ENCODE peak calls at places on chromosomes 4 and X, in five cellular contexts. X is fibroblast of mammary gland, L is epithelial cell of proximal tubule, O is HL-60, G is GM06990. N is an unnamed sample.

GRCh38 chr4:150464523-150464922 is 117.4 kb upstream of the MAB21L2 start:
- DNase-seq in G (no peak), O (no peak), L (no peak), X (no peak), N (no peak)

GRCh38 chrX:68659385-68659784 is 11.9 kb downstream of the STARD8 start:
- DNase-seq in O (no peak), G (no peak), L (no peak), X (no peak), N (no peak)

GRCh38 chrX:125507119-125507518 is 187.4 kb downstream of the TEX13C start:
- DNase-seq in G (no peak), X (peak; percentile 19), O (no peak), L (peak; percentile 6), N (no peak)

GRCh38 chr4:151766691-151767090 is 5.9 kb upstream of the GATB start:
- DNase-seq in G (no peak), L (no peak), X (no peak), O (no peak), N (no peak)

GRCh38 chr4:89161841-89162240 is 50.5 kb downstream of the TIGD2 start:
- DNase-seq in L (no peak), O (no peak), X (peak; percentile 73), G (no peak), N (peak; percentile 50)

GRCh38 chrX:9855536-9856320 is 69.5 kb downstream of the SHROOM2 start:
- DNase-seq in G (no peak), L (no peak), X (no peak), O (no peak), N (no peak)

GRCh38 chr4:23921993-23922392 is 32.1 kb upstream of the PPARGC1A start:
- DNase-seq in O (no peak), X (no peak), L (no peak), G (no peak), N (no peak)

GRCh38 chr4:187184513-187184912 is 460.9 kb upstream of the FAT1 start:
- DNase-seq in G (no peak), X (no peak), L (peak; percentile 38), O (no peak), N (no peak)

GRCh38 chr4:162056947-162057346 is 106.9 kb downstream of the FSTL5 start:
- DNase-seq in L (no peak), G (no peak), X (no peak), O (no peak), N (no peak)

GRCh38 chr4:54658321-54659093 is 750 bp downstream of the KIT start:
- DNase-seq in G (peak; percentile 23), X (peak; percentile 17), L (no peak), O (peak; percentile 52), N (peak; percentile 36)
- TF ChIP-seq CTCF in G (peak; percentile 29), X (no peak), L (peak; percentile 12), O (no peak), N (peak; percentile 62)

GRCh38 chrX:14997271-14997670 is 124.0 kb downstream of the MOSPD2 start:
- DNase-seq in X (no peak), L (no peak), O (no peak), G (no peak), N (no peak)
- TF ChIP-seq CTCF in X (no peak), L (no peak), O (no peak), G (no peak), N (no peak)

DNA sequence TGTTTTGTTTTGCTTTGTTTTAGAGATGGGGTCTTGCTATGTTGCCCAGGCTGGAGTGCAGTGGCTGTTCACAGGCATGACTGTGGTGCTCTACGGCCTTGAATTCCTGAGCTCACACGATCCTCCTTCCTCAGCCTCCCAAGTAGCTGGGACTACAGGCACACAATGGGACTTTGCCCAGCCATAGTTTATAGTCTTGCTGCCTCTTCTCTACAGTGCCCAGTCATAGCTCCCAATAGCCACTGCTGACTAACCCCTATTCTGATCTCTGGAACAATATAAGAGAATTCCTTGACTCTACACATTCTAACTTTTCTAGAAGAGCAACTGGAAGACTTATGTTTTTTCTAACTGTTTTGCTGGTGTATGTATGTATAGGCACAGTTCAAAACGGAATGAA is 319.2 kb downstream of the PCDH7 start:
- DNase-seq in X (no peak), O (no peak), G (no peak), L (no peak), N (no peak)
- TF ChIP-seq CTCF in X (no peak), O (no peak), G (no peak), L (no peak), N (no peak)

GRCh38 chrX:39152106-39152649 is 350.9 kb downstream of the MID1IP1 start:
- DNase-seq in X (peak; percentile 16), G (peak; percentile 24), O (no peak), L (no peak), N (no peak)
- TF ChIP-seq CTCF in X (peak; percentile 55), G (peak; percentile 78), O (peak; percentile 20), L (peak; percentile 62), N (peak; percentile 68)

GRCh38 chrX:255923-256331 is 25.3 kb upstream of the PLCXD1 start:
- DNase-seq in X (no peak), G (no peak), O (no peak), L (no peak), N (no peak)
- TF ChIP-seq CTCF in X (no peak), G (no peak), O (no peak), L (no peak), N (no peak)

GRCh38 chr4:105520819-105521790 is 31.3 kb upstream of the ARHGEF38 start:
- DNase-seq in L (peak; percentile 26), O (peak; percentile 12), G (peak; percentile 13), X (peak; percentile 47), N (peak; percentile 38)
- TF ChIP-seq CTCF in L (peak; percentile 94), O (no peak), G (peak; percentile 71), X (peak; percentile 74), N (peak; percentile 80)

GRCh38 chr4:121824171-121824527 is 466 bp upstream of the CCNA2 start:
- DNase-seq in O (no peak), L (no peak), G (no peak), X (no peak), N (no peak)

GRCh38 chr4:121823505-121824170 is at the start of gene CCNA2:
- DNase-seq in O (peak; percentile 90), X (peak; percentile 97), L (peak; percentile 66), G (peak; percentile 89), N (peak; percentile 96)

GRCh38 chr4:121824950-121825349 is 1.3 kb upstream of the CCNA2 start:
- DNase-seq in G (no peak), X (no peak), L (no peak), O (no peak), N (no peak)

GRCh38 chr4:121822047-121822446 is 1.6 kb downstream of the CCNA2 start:
- DNase-seq in O (no peak), G (no peak), X (no peak), L (no peak), N (no peak)

DNA sequence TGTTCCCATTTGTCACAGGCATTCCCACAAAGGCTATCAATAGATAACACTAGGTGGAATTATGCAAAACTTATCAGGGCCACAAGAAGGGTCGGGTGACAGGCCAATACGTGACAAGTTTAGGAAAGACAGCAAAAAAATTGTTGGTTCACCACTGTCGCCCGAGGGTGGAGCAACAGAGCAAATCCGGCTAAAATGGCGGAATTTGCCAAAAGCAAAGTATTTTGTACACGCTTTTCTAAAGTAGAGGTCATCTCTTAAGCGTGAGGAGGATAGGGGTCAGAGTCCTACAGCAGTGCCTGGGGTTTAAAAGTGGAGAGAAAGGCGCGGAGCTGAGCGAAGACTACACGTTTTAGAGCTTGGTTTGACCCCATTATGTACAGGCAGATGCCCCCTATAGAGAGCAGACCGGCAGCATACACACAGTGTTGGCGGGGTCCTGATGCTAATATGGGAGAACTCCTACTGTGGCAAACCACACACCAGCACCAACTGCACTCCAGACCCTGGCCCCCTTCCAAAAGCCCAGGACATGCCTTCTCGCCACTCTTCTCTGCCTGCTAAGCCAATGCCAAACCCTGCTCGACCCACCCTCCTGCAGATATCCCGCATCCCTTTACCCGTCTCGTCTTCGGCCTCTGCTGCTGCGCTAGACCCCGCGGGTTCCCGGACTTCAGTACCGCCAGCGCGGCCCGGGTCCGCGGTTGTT is 733 bp downstream of the CCNA2 start:
- DNase-seq in G (no peak), O (no peak), X (no peak), L (no peak), N (peak; percentile 41)
- TF ChIP-seq CTCF in G (peak; percentile 20), O (peak; percentile 1), X (peak; percentile 12), L (no peak), N (peak; percentile 55)

DNA sequence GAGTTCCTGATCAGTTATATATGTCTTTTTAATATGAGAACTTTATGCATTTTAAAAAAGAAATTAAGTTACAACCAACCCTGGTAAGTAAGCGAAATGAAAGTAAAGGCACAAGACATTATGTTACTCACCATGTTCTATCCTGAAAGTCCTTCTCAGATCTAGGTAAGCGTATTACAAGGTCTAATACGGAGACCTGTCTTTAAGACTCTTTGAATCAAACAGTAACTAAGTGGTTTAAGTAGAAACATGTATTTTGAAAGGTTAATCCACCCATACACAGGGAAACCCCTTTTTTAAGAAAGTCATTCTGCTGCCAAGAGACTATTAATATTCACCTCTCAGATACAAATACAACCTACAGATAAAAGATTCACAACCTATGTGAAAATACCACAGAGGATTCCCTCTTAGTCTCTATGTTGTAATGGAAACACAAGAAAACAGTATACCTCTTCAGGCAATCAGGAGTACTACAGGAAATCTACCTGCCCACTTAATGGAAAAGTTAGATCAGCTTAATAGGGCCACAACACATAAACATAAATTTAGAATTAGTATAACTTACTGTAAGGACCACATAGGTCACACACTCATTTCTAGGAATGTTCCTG is 63.2 kb upstream of the TNIP3 start:
- DNase-seq in X (no peak), O (no peak), G (peak; percentile 25), L (no peak), N (no peak)
- TF ChIP-seq CTCF in X (no peak), O (no peak), G (no peak), L (peak; percentile 24), N (peak; percentile 41)

N was measured in HFFc6.